ENCODE peak calls at places on chromosomes 2 and 18, in four cellular contexts. S, I, P and T are unnamed samples. For H3K36me3, the result is how much of the 10 kb centered on the place peaks cover.

GRCh38 chr2:86790134-86790827 is 432 bp downstream of the CD8A start:
- DNase-seq in S (no peak), I (no peak), P (no peak), T (no peak)

GRCh38 chr2:203021986-203022385 is 7.3 kb downstream of the NBEAL1 start:
- DNase-seq in S (no peak), I (no peak), P (no peak), T (no peak)

GRCh38 chr2:49940616-49941015 is 786.3 kb upstream of the FSHR start:
- DNase-seq in I (no peak), P (no peak), S (no peak), T (no peak)

GRCh38 chr18:10197097-10197496 is 257.3 kb upstream of the APCDD1 start:
- DNase-seq in P (no peak), I (no peak), S (no peak), T (no peak)

GRCh38 chr2:100976634-100977391 is 25.3 kb upstream of the RPL31 start:
- DNase-seq in I (no peak), P (no peak), S (no peak), T (no peak)

GRCh38 chr2:43090317-43090716 is 136.1 kb downstream of the ZFP36L2 start:
- DNase-seq in S (no peak), P (no peak), I (no peak), T (no peak)

GRCh38 chr2:138234265-138234664 is 267.3 kb upstream of the SPOPL start:
- DNase-seq in S (no peak), I (no peak), P (no peak), T (no peak)

GRCh38 chr2:14632133-14632936 is at the start of gene LRATD1:
- DNase-seq in S (peak), P (peak), I (no peak), T (peak)

GRCh38 chr2:19911799-19912509 is 10.2 kb upstream of the TTC32 start:
- DNase-seq in P (no peak), I (peak), S (no peak), T (no peak)

GRCh38 chr18:34639662-34640061 is 70.4 kb upstream of the DTNA start:
- DNase-seq in P (no peak), S (no peak), I (no peak), T (no peak)

GRCh38 chr2:164510895-164511294 is 110.4 kb downstream of the GRB14 start:
- DNase-seq in S (no peak), P (no peak), I (no peak), T (no peak)

GRCh38 chr2:74685408-74685807 is 31.4 kb downstream of the SEMA4F start:
- DNase-seq in S (no peak), P (no peak), I (no peak), T (no peak)

GRCh38 chr2:213733893-213734292 is 449.6 kb downstream of the SPAG16 start:
- DNase-seq in I (no peak), P (no peak), S (no peak), T (no peak)

GRCh38 chr2:84741182-84741822 is 139.6 kb downstream of the TRABD2A start:
- DNase-seq in S (no peak), I (peak), P (no peak), T (no peak)

GRCh38 chr18:54223568-54224241 is 764 bp downstream of the MBD2 start:
- DNase-seq in S (peak), P (peak), I (peak), T (peak)

GRCh38 chr2:112889976-112890375 is 21.0 kb upstream of the IL37 start:
- DNase-seq in P (no peak), I (no peak), S (no peak), T (no peak)

DNA sequence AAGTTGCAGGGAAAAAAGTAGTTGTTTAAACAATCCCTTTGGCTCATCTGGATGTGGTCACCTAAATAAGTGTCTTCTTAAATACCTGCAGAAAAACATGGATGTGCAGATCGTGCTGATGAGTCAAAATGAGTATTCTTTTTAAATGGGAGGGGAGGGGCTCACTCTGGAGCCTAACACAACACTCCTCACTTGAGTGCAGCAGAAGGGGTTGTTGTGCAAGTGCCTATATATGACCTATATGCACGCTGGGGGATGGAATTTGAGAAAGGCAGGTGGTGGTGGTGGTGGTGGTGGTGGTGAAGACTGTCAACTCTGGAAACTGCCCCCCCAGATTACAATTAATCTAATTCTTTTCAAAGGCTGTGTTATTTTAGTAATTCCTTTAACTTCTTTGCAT is 77.9 kb upstream of the FAM124B start:
- DNase-seq in P (no peak), I (no peak), S (no peak), T (no peak)
- H3K36me3 ChIP-seq in P (under half), I (under half), S (under half), T (under half)

GRCh38 chr2:208250401-208250800 is 4.5 kb downstream of the IDH1 start:
- DNase-seq in P (no peak), S (no peak), I (no peak), T (no peak)
- H3K36me3 ChIP-seq in P (under half), S (under half), I (under half), T (under half)

GRCh38 chr2:232793271-232793670 is 16.9 kb upstream of the KCNJ13 start:
- DNase-seq in P (no peak), I (no peak), S (no peak), T (no peak)

GRCh38 chr2:232787806-232788205 is 11.4 kb upstream of the KCNJ13 start:
- DNase-seq in P (no peak), S (no peak), I (no peak), T (no peak)

GRCh38 chr2:232789067-232789466 is 12.7 kb upstream of the KCNJ13 start:
- DNase-seq in S (no peak), P (no peak), I (no peak), T (no peak)

GRCh38 chr2:232794981-232795380 is 18.6 kb upstream of the KCNJ13 start:
- DNase-seq in P (no peak), S (no peak), I (no peak), T (no peak)

DNA sequence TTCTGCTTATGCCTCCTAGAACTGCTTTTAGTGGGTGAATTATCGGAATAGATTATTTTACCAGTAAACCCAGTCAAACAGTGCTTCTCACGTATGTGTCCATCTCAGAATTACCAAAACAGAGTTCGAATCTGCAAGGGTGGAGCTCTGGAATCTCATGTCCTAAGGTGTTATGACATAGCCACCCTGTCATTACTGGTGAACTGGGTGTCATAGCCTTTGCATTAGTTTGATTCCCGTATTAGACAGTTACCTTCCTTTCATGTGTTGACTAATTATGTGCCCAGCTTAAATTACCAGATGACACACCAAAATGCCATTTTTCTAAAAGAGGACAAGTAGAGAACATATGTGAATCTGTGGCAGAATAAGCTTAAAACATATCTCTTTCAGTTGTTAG is 15.2 kb upstream of the KCNJ13 start:
- DNase-seq in I (no peak), P (no peak), S (no peak), T (no peak)
- H3K36me3 ChIP-seq in I (under half), P (under half), S (under half), T (under half)

DNA sequence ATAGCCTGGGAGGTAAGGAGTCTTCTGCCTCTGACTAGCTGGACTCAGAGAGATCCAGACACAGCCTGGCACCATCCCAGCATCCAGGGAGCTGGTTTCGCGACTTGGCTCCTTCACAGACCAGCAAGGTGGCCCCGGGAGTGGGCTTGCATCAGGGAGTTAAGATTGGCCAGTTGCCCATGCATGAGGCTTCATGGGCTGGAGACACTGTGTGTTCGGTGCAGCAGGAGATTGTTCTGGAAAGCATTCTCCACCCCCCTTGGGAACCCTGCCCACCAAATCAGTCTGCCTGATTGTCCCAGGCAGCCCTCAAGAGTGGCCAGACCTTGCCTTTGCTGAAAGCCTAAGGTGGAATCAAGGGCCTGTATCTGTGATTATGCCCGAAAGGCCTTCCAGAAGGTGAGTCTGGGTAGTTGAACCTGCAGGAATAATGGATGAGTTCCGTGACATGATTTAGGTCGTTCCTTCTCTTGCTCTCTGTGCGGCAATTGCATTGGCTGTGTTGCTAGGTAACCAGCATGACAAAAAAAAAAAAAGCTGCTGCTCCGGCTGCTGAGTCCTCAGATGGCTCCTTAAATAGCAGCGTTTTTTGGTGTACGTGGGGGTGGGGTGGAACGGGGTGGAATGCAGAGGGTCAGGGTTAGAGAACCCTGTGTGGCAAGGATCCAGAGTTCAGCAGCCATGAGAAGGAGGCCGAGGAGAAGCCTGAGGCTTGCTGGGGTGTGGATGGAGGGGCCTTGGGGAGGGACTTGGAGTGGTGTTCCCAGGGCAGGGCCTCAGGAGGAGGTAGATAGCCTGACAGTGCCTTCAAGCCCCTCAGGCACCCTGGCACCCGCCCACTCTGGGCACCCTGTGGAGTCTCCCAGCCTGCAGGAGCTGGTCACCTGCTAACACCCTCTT is 93.0 kb upstream of the MCFD2 start:
- DNase-seq in P (peak), S (no peak), I (no peak), T (no peak)
- H3K36me3 ChIP-seq in P (under half), S (under half), I (under half), T (under half)

DNA sequence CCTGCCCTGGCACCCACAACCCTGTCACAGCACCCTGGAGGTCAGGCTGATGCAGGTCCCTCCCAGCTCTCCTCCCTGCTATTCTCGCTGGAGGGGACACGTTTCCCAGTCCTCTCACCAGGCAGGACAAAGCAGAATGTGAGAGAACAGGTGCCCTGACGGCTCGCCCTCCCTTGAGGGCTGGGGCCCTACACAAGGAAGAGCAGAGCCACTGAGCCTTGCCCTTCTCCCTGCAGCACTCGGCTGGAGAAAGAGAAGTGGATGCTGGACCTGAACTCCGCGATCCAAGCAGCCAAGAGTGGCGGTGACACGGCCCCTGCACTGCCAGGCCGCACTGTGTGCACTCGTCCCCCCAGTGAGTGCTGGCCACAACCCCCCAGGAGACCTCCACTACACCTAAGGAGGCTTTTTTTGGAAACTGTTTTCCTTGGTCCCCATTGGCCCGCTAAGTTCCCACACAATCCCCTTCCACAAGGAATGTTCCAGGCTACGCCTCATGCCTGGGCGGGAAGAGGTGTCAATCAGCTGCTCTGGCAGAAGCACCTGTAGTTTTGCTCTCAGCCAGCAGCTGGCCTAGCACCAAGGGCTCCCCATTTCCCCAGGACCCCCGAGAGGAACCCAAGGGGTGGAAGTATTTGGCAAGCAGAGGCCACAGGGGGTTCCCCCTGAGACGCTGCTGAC is 17.4 kb downstream of the STK25 start:
- DNase-seq in P (no peak), S (no peak), I (no peak), T (no peak)
- H3K36me3 ChIP-seq in P (under half), S (under half), I (under half), T (under half)

GRCh38 chr18:26465431-26465830 is 82.9 kb downstream of the KCTD1 start:
- DNase-seq in P (no peak), I (no peak), S (no peak), T (no peak)
- H3K36me3 ChIP-seq in P (under half), I (under half), S (under half), T (under half)